ENCODE peak calls at places on chromosomes 13 and 19, in five cellular contexts. One of them, this sample, is unnamed. For H3K4me1, the result is how much of the 10 kb centered on the place peaks cover.

GRCh38 chr13:48559638-48560320 is 26.9 kb upstream of the RCBTB2 start:
- DNase-seq in mesenchymal stem cell: no peak
- DNase-seq in neuronal stem cell: no peak
- DNase-seq in OCI-LY7: no peak
- DNase-seq in GM23248: peak
- DNase-seq in this sample: peak

GRCh38 chr13:100300213-100300612 is 211.3 kb downstream of the PCCA start:
- DNase-seq in mesenchymal stem cell: no peak
- DNase-seq in neuronal stem cell: no peak
- DNase-seq in OCI-LY7: no peak
- DNase-seq in GM23248: no peak
- DNase-seq in this sample: no peak

GRCh38 chr19:12789098-12789903 is 2.0 kb upstream of the JUNB start:
- DNase-seq in mesenchymal stem cell: peak
- DNase-seq in neuronal stem cell: no peak
- DNase-seq in OCI-LY7: no peak
- DNase-seq in GM23248: peak
- DNase-seq in this sample: peak

GRCh38 chr19:19095691-19096090 is 31.9 kb downstream of the SLC25A42 start:
- DNase-seq in mesenchymal stem cell: no peak
- DNase-seq in neuronal stem cell: no peak
- DNase-seq in OCI-LY7: no peak
- DNase-seq in GM23248: no peak
- DNase-seq in this sample: no peak

GRCh38 chr19:52140077-52140710 is 456 bp upstream of the ZNF616 start:
- DNase-seq in mesenchymal stem cell: no peak
- DNase-seq in neuronal stem cell: no peak
- DNase-seq in OCI-LY7: no peak
- DNase-seq in GM23248: peak
- DNase-seq in this sample: no peak

GRCh38 chr19:3389876-3390361 is 23.5 kb downstream of the NFIC start:
- DNase-seq in mesenchymal stem cell: peak
- DNase-seq in neuronal stem cell: no peak
- DNase-seq in OCI-LY7: no peak
- DNase-seq in GM23248: peak
- DNase-seq in this sample: peak

GRCh38 chr19:21568816-21569496 is 63.6 kb downstream of the ZNF429 start:
- DNase-seq in mesenchymal stem cell: no peak
- DNase-seq in neuronal stem cell: no peak
- DNase-seq in OCI-LY7: no peak
- DNase-seq in GM23248: peak
- DNase-seq in this sample: peak

GRCh38 chr19:12665646-12666304 is 767 bp downstream of the MAN2B1 start:
- DNase-seq in mesenchymal stem cell: no peak
- DNase-seq in neuronal stem cell: no peak
- DNase-seq in OCI-LY7: peak
- DNase-seq in GM23248: peak
- DNase-seq in this sample: peak

GRCh38 chr19:12828494-12828893 is 5.9 kb downstream of the RTBDN start:
- DNase-seq in mesenchymal stem cell: no peak
- DNase-seq in neuronal stem cell: no peak
- DNase-seq in OCI-LY7: peak
- DNase-seq in GM23248: peak
- DNase-seq in this sample: no peak

GRCh38 chr19:41327076-41327475 is 17.1 kb downstream of the CCDC97 start:
- DNase-seq in mesenchymal stem cell: peak
- DNase-seq in neuronal stem cell: no peak
- DNase-seq in OCI-LY7: no peak
- DNase-seq in GM23248: no peak
- DNase-seq in this sample: no peak

GRCh38 chr13:59408738-59409137 is 755.0 kb downstream of the DIAPH3 start:
- DNase-seq in mesenchymal stem cell: no peak
- DNase-seq in neuronal stem cell: no peak
- DNase-seq in OCI-LY7: no peak
- DNase-seq in GM23248: no peak
- DNase-seq in this sample: no peak

GRCh38 chr13:27347373-27347772 is 76.7 kb downstream of the RASL11A start:
- DNase-seq in mesenchymal stem cell: no peak
- DNase-seq in neuronal stem cell: no peak
- DNase-seq in OCI-LY7: no peak
- DNase-seq in GM23248: no peak
- DNase-seq in this sample: peak

GRCh38 chr13:28409648-28410047 is 85.3 kb downstream of the FLT1 start:
- DNase-seq in mesenchymal stem cell: no peak
- DNase-seq in neuronal stem cell: no peak
- DNase-seq in OCI-LY7: no peak
- DNase-seq in GM23248: no peak
- DNase-seq in this sample: no peak

GRCh38 chr13:23684647-23685046 is 114.4 kb downstream of the TNFRSF19 start:
- DNase-seq in mesenchymal stem cell: no peak
- DNase-seq in neuronal stem cell: peak
- DNase-seq in OCI-LY7: peak
- DNase-seq in GM23248: no peak
- DNase-seq in this sample: no peak

GRCh38 chr13:57443494-57443893 is 188.1 kb upstream of the PCDH17 start:
- DNase-seq in mesenchymal stem cell: no peak
- DNase-seq in neuronal stem cell: no peak
- DNase-seq in OCI-LY7: no peak
- DNase-seq in GM23248: no peak
- DNase-seq in this sample: no peak

GRCh38 chr13:33285420-33286124 is at the start of gene STARD13:
- DNase-seq in mesenchymal stem cell: peak
- DNase-seq in neuronal stem cell: peak
- DNase-seq in OCI-LY7: no peak
- DNase-seq in GM23248: peak
- DNase-seq in this sample: peak

GRCh38 chr19:23283925-23284324 is 33.7 kb upstream of the ZNF724 start:
- DNase-seq in mesenchymal stem cell: peak
- DNase-seq in neuronal stem cell: no peak
- DNase-seq in OCI-LY7: peak
- DNase-seq in GM23248: peak
- DNase-seq in this sample: peak

GRCh38 chr19:47754206-47755064 is 9.1 kb downstream of the NOP53 start:
- DNase-seq in mesenchymal stem cell: no peak
- DNase-seq in neuronal stem cell: no peak
- DNase-seq in OCI-LY7: no peak
- DNase-seq in GM23248: no peak
- DNase-seq in this sample: no peak

GRCh38 chr19:39679056-39679790 is 23.5 kb downstream of the LGALS16 start:
- DNase-seq in mesenchymal stem cell: no peak
- DNase-seq in neuronal stem cell: no peak
- DNase-seq in OCI-LY7: no peak
- DNase-seq in GM23248: no peak
- DNase-seq in this sample: no peak

GRCh38 chr13:75481176-75482069 is 546 bp downstream of the TBC1D4 start:
- DNase-seq in mesenchymal stem cell: peak
- DNase-seq in neuronal stem cell: peak
- DNase-seq in OCI-LY7: peak
- DNase-seq in GM23248: peak
- DNase-seq in this sample: no peak

GRCh38 chr19:17471410-17472125 is 1.2 kb downstream of the SLC27A1 start:
- DNase-seq in mesenchymal stem cell: no peak
- DNase-seq in neuronal stem cell: no peak
- DNase-seq in OCI-LY7: no peak
- DNase-seq in GM23248: no peak
- DNase-seq in this sample: no peak

GRCh38 chr13:80214521-80214941 is 126.4 kb downstream of the SPRY2 start:
- DNase-seq in mesenchymal stem cell: peak
- DNase-seq in neuronal stem cell: no peak
- DNase-seq in OCI-LY7: no peak
- DNase-seq in GM23248: no peak
- DNase-seq in this sample: peak

GRCh38 chr13:92537485-92537884 is 689.1 kb upstream of the GPC6 start:
- DNase-seq in mesenchymal stem cell: no peak
- DNase-seq in neuronal stem cell: no peak
- DNase-seq in OCI-LY7: no peak
- DNase-seq in GM23248: no peak
- DNase-seq in this sample: no peak

GRCh38 chr19:457636-458035 is 3.2 kb downstream of the SHC2 start:
- DNase-seq in mesenchymal stem cell: no peak
- DNase-seq in neuronal stem cell: no peak
- DNase-seq in OCI-LY7: no peak
- DNase-seq in GM23248: no peak
- DNase-seq in this sample: no peak

GRCh38 chr19:29576761-29577661 is 29.1 kb upstream of the POP4 start:
- DNase-seq in mesenchymal stem cell: no peak
- DNase-seq in neuronal stem cell: no peak
- DNase-seq in OCI-LY7: no peak
- DNase-seq in GM23248: peak
- DNase-seq in this sample: peak

GRCh38 chr19:1173845-1174809 is at the start of gene SBNO2:
- DNase-seq in mesenchymal stem cell: peak
- DNase-seq in neuronal stem cell: peak
- DNase-seq in OCI-LY7: peak
- DNase-seq in GM23248: peak
- DNase-seq in this sample: peak

GRCh38 chr13:112575680-112576079 is 12.3 kb downstream of the TUBGCP3 start:
- DNase-seq in mesenchymal stem cell: no peak
- DNase-seq in neuronal stem cell: no peak
- DNase-seq in OCI-LY7: no peak
- DNase-seq in GM23248: peak
- DNase-seq in this sample: no peak

GRCh38 chr19:1491114-1491848 is at the start of gene REEP6:
- DNase-seq in mesenchymal stem cell: no peak
- DNase-seq in neuronal stem cell: no peak
- DNase-seq in OCI-LY7: no peak
- DNase-seq in GM23248: no peak
- DNase-seq in this sample: no peak

GRCh38 chr19:10830941-10831779 is 4.9 kb downstream of the TMED1 start:
- DNase-seq in mesenchymal stem cell: no peak
- DNase-seq in neuronal stem cell: no peak
- DNase-seq in OCI-LY7: no peak
- DNase-seq in GM23248: no peak
- DNase-seq in this sample: no peak

GRCh38 chr19:10828981-10829821 is 6.8 kb downstream of the TMED1 start:
- DNase-seq in mesenchymal stem cell: no peak
- DNase-seq in neuronal stem cell: no peak
- DNase-seq in OCI-LY7: peak
- DNase-seq in GM23248: peak
- DNase-seq in this sample: no peak

GRCh38 chr19:10831980-10832658 is 3.9 kb downstream of the TMED1 start:
- DNase-seq in mesenchymal stem cell: no peak
- DNase-seq in neuronal stem cell: no peak
- DNase-seq in OCI-LY7: no peak
- DNase-seq in GM23248: no peak
- DNase-seq in this sample: no peak

GRCh38 chr19:10830370-10830769 is 5.6 kb downstream of the TMED1 start:
- DNase-seq in mesenchymal stem cell: no peak
- DNase-seq in neuronal stem cell: no peak
- DNase-seq in OCI-LY7: no peak
- DNase-seq in GM23248: no peak
- DNase-seq in this sample: no peak

DNA sequence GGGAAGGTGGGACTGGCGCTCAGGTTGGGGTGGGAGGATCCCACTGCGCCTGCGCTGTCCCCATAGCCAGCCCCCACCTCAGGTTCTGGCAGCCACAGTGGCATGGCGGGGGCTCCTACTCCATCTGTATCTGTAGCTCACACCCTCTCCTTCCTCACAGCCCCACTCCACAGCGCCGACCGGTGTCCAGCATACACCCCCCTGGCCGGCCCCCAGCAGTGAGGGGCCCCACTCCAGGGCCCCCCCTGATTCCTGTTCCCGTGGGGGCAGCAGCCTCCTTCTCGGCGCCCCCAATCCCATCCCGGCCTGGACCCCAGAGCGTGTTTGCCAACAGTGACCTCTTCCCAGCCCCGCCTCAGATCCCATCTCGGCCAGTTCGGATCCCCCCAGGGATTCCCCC is 6.0 kb downstream of the TMED1 start:
- DNase-seq in mesenchymal stem cell: no peak
- DNase-seq in neuronal stem cell: no peak
- DNase-seq in OCI-LY7: no peak
- DNase-seq in GM23248: no peak
- DNase-seq in this sample: no peak
- H3K27ac ChIP-seq in mesenchymal stem cell: no peak
- H3K27ac ChIP-seq in neuronal stem cell: no peak
- H3K27ac ChIP-seq in OCI-LY7: no peak
- H3K27ac ChIP-seq in GM23248: no peak
- H3K27ac ChIP-seq in this sample: no peak

GRCh38 chr19:34370117-34370516 is 5.1 kb downstream of the GPI start:
- DNase-seq in mesenchymal stem cell: no peak
- DNase-seq in neuronal stem cell: no peak
- DNase-seq in OCI-LY7: no peak
- DNase-seq in GM23248: no peak
- DNase-seq in this sample: no peak
- H3K4me1 ChIP-seq in mesenchymal stem cell: under half
- H3K4me1 ChIP-seq in neuronal stem cell: under half
- H3K4me1 ChIP-seq in OCI-LY7: under half
- H3K4me1 ChIP-seq in GM23248: under half
- H3K4me1 ChIP-seq in this sample: under half

GRCh38 chr19:56537442-56537841 is 1.3 kb upstream of the ZFP28 start:
- DNase-seq in mesenchymal stem cell: no peak
- DNase-seq in neuronal stem cell: no peak
- DNase-seq in OCI-LY7: no peak
- DNase-seq in GM23248: no peak
- DNase-seq in this sample: no peak

GRCh38 chr19:56538254-56538760 is 441 bp upstream of the ZFP28 start:
- DNase-seq in mesenchymal stem cell: peak
- DNase-seq in neuronal stem cell: peak
- DNase-seq in OCI-LY7: no peak
- DNase-seq in GM23248: peak
- DNase-seq in this sample: peak

GRCh38 chr19:56543776-56544175 is 5.0 kb downstream of the ZFP28 start:
- DNase-seq in mesenchymal stem cell: no peak
- DNase-seq in neuronal stem cell: no peak
- DNase-seq in OCI-LY7: no peak
- DNase-seq in GM23248: no peak
- DNase-seq in this sample: no peak

GRCh38 chr19:56538761-56539263 is at the start of gene ZFP28:
- DNase-seq in mesenchymal stem cell: no peak
- DNase-seq in neuronal stem cell: no peak
- DNase-seq in OCI-LY7: no peak
- DNase-seq in GM23248: no peak
- DNase-seq in this sample: no peak
- H2AFZ ChIP-seq in mesenchymal stem cell: peak
- H2AFZ ChIP-seq in neuronal stem cell: peak
- H2AFZ ChIP-seq in OCI-LY7: no peak
- H2AFZ ChIP-seq in GM23248: peak
- H2AFZ ChIP-seq in this sample: peak

DNA sequence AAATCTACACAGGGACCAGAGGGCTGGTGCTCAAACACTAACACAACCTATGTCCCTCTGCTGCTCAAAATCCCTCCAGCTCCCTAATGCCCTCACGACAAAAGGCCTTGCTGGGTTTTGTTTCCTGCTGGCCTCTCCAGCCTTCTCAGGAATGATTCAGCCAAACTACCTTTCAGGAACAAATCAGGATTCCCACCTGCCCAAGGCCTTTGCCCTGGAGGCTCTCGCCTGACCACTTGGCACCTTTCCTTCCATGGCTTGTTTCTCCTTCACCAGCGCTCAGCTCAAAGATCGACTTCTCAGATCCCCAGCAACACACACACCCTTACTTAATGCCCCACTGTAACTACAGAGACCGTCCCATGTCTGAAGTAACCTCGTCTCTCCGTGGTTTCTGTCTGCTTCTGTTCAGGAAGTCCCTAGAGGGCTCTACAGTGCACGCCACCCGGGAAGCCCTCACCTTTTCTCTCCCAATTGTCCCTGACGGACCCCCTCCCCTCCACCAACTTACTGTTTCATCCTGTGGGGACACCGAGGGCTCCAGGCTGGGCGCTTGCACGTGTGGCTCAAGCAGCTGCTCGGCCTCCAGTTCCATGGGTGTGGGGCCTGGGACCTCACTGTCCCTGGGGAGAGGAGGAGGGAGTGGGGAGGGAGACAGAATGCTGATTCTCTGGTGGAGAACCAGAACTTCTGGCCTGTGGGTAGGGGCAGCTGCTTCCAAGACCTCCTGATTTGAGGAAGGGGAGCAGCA is 3.3 kb upstream of the SIX5 start:
- DNase-seq in mesenchymal stem cell: no peak
- DNase-seq in neuronal stem cell: no peak
- DNase-seq in OCI-LY7: no peak
- DNase-seq in GM23248: no peak
- DNase-seq in this sample: no peak
- H3K27ac ChIP-seq in mesenchymal stem cell: no peak
- H3K27ac ChIP-seq in neuronal stem cell: no peak
- H3K27ac ChIP-seq in OCI-LY7: no peak
- H3K27ac ChIP-seq in GM23248: no peak
- H3K27ac ChIP-seq in this sample: no peak

This sample was measured in IMR-90.